ENCODE peak calls at places on chromosome 16, in six cellular contexts. Z is retinal pigment epithelial cell, U is upper lobe of right lung, K is heart right ventricle, D is nephron progenitor cell, N is tibial artery. P is an unnamed sample.

GRCh38 chr16:22191966-22192260 is 14.2 kb upstream of the EEF2K start:
- DNase-seq in Z (no peak), U (no peak), K (peak), D (no peak), N (no peak), P (peak)

GRCh38 chr16:10870137-10870776 is 6.7 kb upstream of the CIITA start:
- DNase-seq in Z (no peak), U (no peak), K (no peak), D (no peak), N (no peak), P (no peak)

GRCh38 chr16:88434353-88434690 is 18.8 kb upstream of the ZFPM1 start:
- DNase-seq in Z (no peak), U (no peak), K (no peak), D (no peak), N (no peak), P (no peak)

GRCh38 chr16:23014592-23014991 is 134.7 kb downstream of the USP31 start:
- DNase-seq in Z (no peak), U (no peak), K (no peak), D (no peak), N (no peak), P (no peak)

GRCh38 chr16:48546774-48547173 is 63.2 kb downstream of the N4BP1 start:
- DNase-seq in Z (no peak), U (no peak), K (no peak), D (no peak), N (no peak), P (no peak)

GRCh38 chr16:57618306-57619132 is 9.9 kb upstream of the ADGRG1 start:
- DNase-seq in Z (no peak), U (peak), K (no peak), D (no peak), N (no peak), P (no peak)

GRCh38 chr16:12455287-12455798 is 348.3 kb downstream of the CPPED1 start:
- DNase-seq in Z (no peak), U (peak), K (peak), D (peak), N (no peak), P (peak)

GRCh38 chr16:88809068-88809675 is 2.6 kb downstream of the APRT start:
- DNase-seq in Z (no peak), U (peak), K (no peak), D (no peak), N (no peak), P (no peak)

GRCh38 chr16:58125781-58126335 is 3.3 kb downstream of the CFAP20 start:
- DNase-seq in Z (no peak), U (no peak), K (no peak), D (no peak), N (no peak), P (no peak)

GRCh38 chr16:50469744-50470301 is 78.4 kb upstream of the NKD1 start:
- DNase-seq in Z (no peak), U (no peak), K (peak), D (peak), N (no peak), P (no peak)

GRCh38 chr16:82384897-82385296 is 214.9 kb upstream of the MPHOSPH6 start:
- DNase-seq in Z (no peak), U (no peak), K (no peak), D (no peak), N (no peak), P (no peak)

GRCh38 chr16:56658476-56658875 is 717 bp downstream of the MT1F start:
- DNase-seq in Z (no peak), U (no peak), K (no peak), D (no peak), N (no peak), P (no peak)

GRCh38 chr16:49181812-49182211 is 99.8 kb downstream of the CBLN1 start:
- DNase-seq in Z (no peak), U (no peak), K (no peak), D (peak), N (no peak), P (no peak)

GRCh38 chr16:17328971-17329370 is 141.8 kb downstream of the XYLT1 start:
- DNase-seq in Z (no peak), U (no peak), K (peak), D (no peak), N (peak), P (no peak)

GRCh38 chr16:67184453-67185002 is 765 bp upstream of the MATCAP1 start:
- DNase-seq in Z (no peak), U (no peak), K (no peak), D (no peak), N (no peak), P (no peak)

GRCh38 chr16:71781741-71782140 is 26.9 kb downstream of the AP1G1 start:
- DNase-seq in Z (no peak), U (no peak), K (no peak), D (no peak), N (no peak), P (no peak)

GRCh38 chr16:56357765-56358322 is 67.5 kb downstream of the AMFR start:
- DNase-seq in Z (no peak), U (peak), K (no peak), D (no peak), N (no peak), P (no peak)

GRCh38 chr16:5504028-5504758 is 406.6 kb upstream of the EEF2KMT start:
- DNase-seq in Z (no peak), U (no peak), K (peak), D (no peak), N (no peak), P (no peak)

GRCh38 chr16:51134269-51134812 is 16.7 kb downstream of the SALL1 start:
- DNase-seq in Z (no peak), U (no peak), K (no peak), D (peak), N (no peak), P (no peak)

GRCh38 chr16:476039-476438 is 50.6 kb downstream of the RAB11FIP3 start:
- DNase-seq in Z (peak), U (no peak), K (no peak), D (no peak), N (no peak), P (no peak)

GRCh38 chr16:16062023-16062932 is 112.9 kb downstream of the ABCC1 start:
- DNase-seq in Z (no peak), U (no peak), K (no peak), D (no peak), N (no peak), P (no peak)
- TF ChIP-seq CTCF in Z (no peak), U (no peak), K (no peak), D (no peak), N (no peak), P (no peak)

DNA sequence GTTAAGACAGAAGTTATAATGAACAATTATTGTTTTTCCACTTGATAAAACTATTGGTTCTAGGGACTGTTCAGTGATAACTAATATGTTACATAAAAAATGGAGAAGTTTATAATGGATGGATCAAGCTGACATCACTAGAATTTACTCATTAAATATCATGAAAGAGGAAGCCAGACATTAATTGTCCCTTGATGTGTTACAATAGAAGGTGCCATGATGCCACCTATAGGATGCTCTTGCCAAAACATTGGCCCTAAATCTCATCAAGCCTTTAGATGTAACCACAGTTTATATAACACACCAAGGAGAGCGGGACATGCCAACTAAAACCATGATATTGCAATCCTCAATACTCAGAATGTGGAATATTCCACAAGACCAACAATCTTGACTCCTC is 147.9 kb upstream of the MON1B start:
- DNase-seq in Z (no peak), U (no peak), K (no peak), D (no peak), N (no peak), P (no peak)
- TF ChIP-seq CTCF in Z (peak), U (no peak), K (peak), D (peak), N (no peak), P (no peak)

GRCh38 chr16:3457434-3458252 is 14.2 kb downstream of the NAA60 start:
- DNase-seq in Z (no peak), U (peak), K (peak), D (peak), N (peak), P (peak)
- TF ChIP-seq CTCF in Z (peak), U (peak), K (peak), D (peak), N (peak), P (peak)

DNA sequence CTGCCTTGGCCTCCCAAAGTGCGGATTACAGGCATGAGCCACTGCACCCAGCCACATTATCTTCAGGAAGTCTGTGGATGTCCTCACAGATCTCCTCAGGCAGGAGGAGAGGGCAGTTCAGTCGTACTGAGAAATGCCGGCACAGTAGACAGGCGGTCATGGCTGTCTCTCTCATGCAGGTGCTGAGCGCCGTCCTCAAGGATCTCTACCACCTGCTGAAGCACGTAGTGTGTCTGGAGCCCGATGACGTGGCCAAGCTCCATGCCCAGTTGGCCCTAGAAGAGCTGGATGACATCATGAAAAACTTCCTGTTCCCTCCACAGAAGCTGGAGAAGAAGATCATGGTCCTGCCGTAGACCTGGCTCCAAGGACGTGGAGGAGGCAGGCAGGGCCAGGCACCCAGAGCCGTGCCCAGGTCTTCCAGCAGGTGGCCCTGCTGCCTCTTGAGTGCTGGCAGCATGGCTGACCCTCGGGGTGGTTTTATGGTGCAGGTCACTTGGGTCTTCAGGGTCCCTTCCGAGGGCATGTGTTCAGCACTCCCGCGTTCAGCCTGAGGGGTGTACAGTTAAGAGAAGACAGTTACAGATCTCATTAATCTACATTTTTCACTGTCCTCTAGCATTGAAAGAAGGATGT is 22.0 kb upstream of the HAS3 start:
- DNase-seq in Z (no peak), U (peak), K (no peak), D (no peak), N (no peak), P (no peak)
- TF ChIP-seq CTCF in Z (peak), U (peak), K (peak), D (no peak), N (no peak), P (no peak)

DNA sequence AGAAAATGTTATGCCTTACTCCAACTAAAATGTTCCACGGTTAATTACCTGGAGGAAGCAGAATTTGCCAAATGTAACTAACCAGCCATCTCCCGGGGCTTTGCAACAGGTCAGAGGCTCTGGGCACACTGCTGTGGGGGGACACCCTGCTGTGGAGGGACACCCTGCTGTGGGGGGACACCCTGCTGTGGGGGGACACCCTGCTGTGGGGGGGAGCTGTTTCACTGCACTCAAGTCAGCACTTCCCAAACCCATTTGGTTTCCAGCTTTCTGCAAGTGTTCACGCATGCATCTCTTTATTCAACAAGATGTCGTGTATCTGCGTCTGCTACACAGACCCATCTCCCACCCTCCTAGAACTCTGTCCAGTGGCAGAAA is 239.5 kb downstream of the C16orf95 start:
- DNase-seq in Z (no peak), U (no peak), K (no peak), D (no peak), N (no peak), P (no peak)
- TF ChIP-seq CTCF in Z (no peak), U (no peak), K (no peak), D (no peak), N (no peak), P (no peak)

DNA sequence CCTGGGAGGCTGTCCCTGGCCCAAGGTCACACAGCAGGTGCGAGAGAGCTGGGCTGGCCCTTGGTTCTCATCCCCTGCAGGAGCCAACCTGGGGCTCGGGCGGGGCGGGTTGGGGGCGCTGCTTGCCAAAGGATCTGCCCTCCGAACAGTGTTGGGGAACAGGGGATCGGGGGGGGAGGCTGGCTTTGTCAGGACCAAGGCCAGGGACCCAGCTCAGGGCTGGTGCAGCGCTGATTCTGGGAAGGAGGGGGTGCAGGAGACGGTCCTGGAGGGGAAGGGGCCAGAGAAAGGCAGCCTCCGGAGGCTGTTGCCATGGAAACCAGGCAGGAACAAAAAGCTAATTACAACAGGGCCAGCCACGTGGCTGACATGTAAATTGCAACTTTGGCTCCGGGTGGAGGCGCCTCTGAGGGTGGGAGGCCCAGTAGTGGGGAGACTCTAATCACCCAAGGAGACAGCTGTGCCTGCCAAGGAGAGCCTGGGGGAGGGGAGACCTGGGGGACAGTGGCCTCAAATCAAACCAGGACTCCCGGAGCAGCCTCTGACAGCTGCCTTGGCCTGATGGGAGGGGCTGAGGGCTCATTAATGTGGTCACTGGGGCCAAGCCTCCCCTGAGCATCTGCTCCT is 1.3 kb downstream of the TUBB3 start:
- DNase-seq in Z (no peak), U (no peak), K (no peak), D (peak), N (no peak), P (no peak)
- TF ChIP-seq CTCF in Z (no peak), U (no peak), K (no peak), D (no peak), N (no peak), P (no peak)

DNA sequence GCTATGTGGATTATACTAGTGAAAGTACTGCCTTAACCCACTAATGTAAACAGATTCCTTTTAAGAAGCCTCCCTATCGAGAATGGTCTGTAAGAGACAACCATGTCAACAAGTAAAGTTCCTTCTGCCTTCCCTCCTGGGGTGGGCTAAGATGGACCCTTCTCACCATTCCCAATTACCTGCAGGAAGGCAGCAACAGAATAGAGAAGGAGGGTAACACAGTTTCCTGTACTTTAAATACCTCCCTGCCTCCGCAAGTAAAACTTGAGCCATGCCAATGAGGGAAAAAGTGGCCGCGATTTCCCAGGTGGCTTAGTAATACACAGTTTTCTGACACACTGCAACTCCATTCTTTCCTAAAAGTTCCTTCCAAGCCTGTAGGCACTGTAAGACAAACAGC is 45.2 kb downstream of the TOX3 start:
- DNase-seq in Z (no peak), U (no peak), K (no peak), D (no peak), N (no peak), P (no peak)
- TF ChIP-seq CTCF in Z (no peak), U (no peak), K (no peak), D (no peak), N (no peak), P (no peak)

GRCh38 chr16:84485255-84486010 is 19.0 kb downstream of the MEAK7 start:
- DNase-seq in Z (no peak), U (peak), K (no peak), D (no peak), N (no peak), P (no peak)
- TF ChIP-seq CTCF in Z (no peak), U (no peak), K (no peak), D (no peak), N (no peak), P (no peak)

GRCh38 chr16:31455601-31456314 is 3.5 kb upstream of the ARMC5 start:
- DNase-seq in Z (no peak), U (peak), K (no peak), D (no peak), N (peak), P (no peak)
- TF ChIP-seq CTCF in Z (peak), U (peak), K (peak), D (no peak), N (no peak), P (no peak)

P was measured in natural killer cell.